ENCODE peak calls at places on chromosomes 3 and 15, in seven cellular contexts. J, L, R, I, G, X and Z are unnamed samples.

GRCh38 chr15:67068724-67069400 is 3.5 kb downstream of the SMAD3 start:
- DNase-seq in X (no peak), R (no peak), J (peak), L (no peak), G (no peak), I (no peak), Z (no peak)

GRCh38 chr3:154122096-154122911 is 1.1 kb downstream of the ARHGEF26 start:
- DNase-seq in I (no peak), L (no peak), G (peak), J (no peak), X (no peak), R (peak), Z (no peak)

GRCh38 chr3:18393906-18394305 is 31.2 kb downstream of the SATB1 start:
- DNase-seq in I (peak), R (no peak), L (no peak), J (peak), G (no peak), X (no peak), Z (no peak)

GRCh38 chr3:94374439-94375161 is 311.7 kb downstream of the NSUN3 start:
- DNase-seq in G (no peak), I (no peak), R (no peak), J (no peak), L (no peak), X (no peak), Z (no peak)

GRCh38 chr15:96416934-96417759 is 86.6 kb downstream of the NR2F2 start:
- DNase-seq in J (peak), G (peak), X (no peak), L (no peak), R (no peak), I (no peak), Z (no peak)

GRCh38 chr15:65824941-65825544 is 33.0 kb upstream of the DENND4A start:
- DNase-seq in L (no peak), J (peak), I (peak), R (peak), X (peak), G (no peak), Z (no peak)

GRCh38 chr3:162799910-162800309 is 1303.3 kb downstream of the OTOL1 start:
- DNase-seq in L (no peak), J (no peak), I (no peak), R (no peak), G (no peak), X (no peak), Z (no peak)

GRCh38 chr3:46690798-46691197 is 2.7 kb downstream of the ALS2CL start:
- DNase-seq in X (peak), R (no peak), J (no peak), L (no peak), G (no peak), I (no peak), Z (no peak)

GRCh38 chr15:65336767-65337435 is 32.4 kb downstream of the RNU5B-1 start:
- DNase-seq in I (no peak), J (no peak), X (no peak), G (no peak), R (no peak), L (no peak), Z (no peak)

GRCh38 chr15:62474771-62475124 is 309.7 kb upstream of the C2CD4B start:
- DNase-seq in L (no peak), G (no peak), J (peak), I (no peak), R (no peak), X (no peak), Z (no peak)

GRCh38 chr3:87227835-87228144 is 681 bp downstream of the CHMP2B start:
- DNase-seq in G (no peak), R (no peak), X (no peak), J (peak), L (no peak), I (no peak), Z (no peak)

GRCh38 chr15:63505842-63506222 is 1.4 kb downstream of the USP3 start:
- DNase-seq in R (no peak), X (no peak), G (no peak), I (no peak), L (no peak), J (no peak), Z (no peak)

GRCh38 chr15:63504979-63505841 is 817 bp downstream of the USP3 start:
- DNase-seq in R (peak), J (peak), I (no peak), X (peak), G (peak), L (peak), Z (no peak)

GRCh38 chr15:63503739-63504246 is 600 bp upstream of the USP3 start:
- DNase-seq in J (peak), L (no peak), I (no peak), R (no peak), X (peak), G (peak), Z (peak)

GRCh38 chr15:63502843-63503738 is 1.3 kb upstream of the USP3 start:
- DNase-seq in I (peak), X (peak), G (peak), J (peak), L (no peak), R (peak), Z (peak)

GRCh38 chr15:63504247-63504978 is at the start of gene USP3:
- DNase-seq in G (peak), R (peak), L (peak), X (peak), J (peak), I (peak), Z (no peak)
- TF ChIP-seq CTCF in G (peak), R (peak), L (peak), X (peak), J (peak), I (peak), Z (peak)

GRCh38 chr15:91264651-91265351 is 164.7 kb downstream of the SV2B start:
- DNase-seq in R (no peak), I (no peak), L (no peak), X (no peak), G (no peak), J (no peak), Z (no peak)

GRCh38 chr15:91270747-91271146 is 170.7 kb downstream of the SV2B start:
- DNase-seq in G (no peak), I (no peak), J (no peak), L (no peak), X (no peak), R (no peak), Z (no peak)

GRCh38 chr15:91271565-91272153 is 171.6 kb downstream of the SV2B start:
- DNase-seq in L (no peak), R (no peak), G (peak), J (peak), X (peak), I (peak), Z (peak)

GRCh38 chr15:91265431-91265940 is 165.4 kb downstream of the SV2B start:
- DNase-seq in X (no peak), R (no peak), I (no peak), L (no peak), J (no peak), G (no peak), Z (no peak)

GRCh38 chr15:91268510-91268909 is 168.5 kb downstream of the SV2B start:
- DNase-seq in I (no peak), R (no peak), L (no peak), G (peak), X (no peak), J (no peak), Z (no peak)
- TF ChIP-seq CTCF in I (peak), R (no peak), L (no peak), G (peak), X (no peak), J (peak), Z (peak)

GRCh38 chr3:129085165-129085715 is 24.7 kb downstream of the GP9 start:
- DNase-seq in G (no peak), X (no peak), J (no peak), I (no peak), L (no peak), R (no peak), Z (no peak)
- TF ChIP-seq CTCF in G (no peak), X (no peak), J (no peak), I (no peak), L (no peak), R (no peak), Z (no peak)

GRCh38 chr15:74253276-74253921 is 17.3 kb downstream of the CCDC33 start:
- DNase-seq in X (no peak), I (no peak), R (no peak), G (no peak), J (peak), L (no peak), Z (no peak)
- TF ChIP-seq CTCF in X (no peak), I (no peak), R (no peak), G (no peak), J (no peak), L (no peak), Z (no peak)